ENCODE peak calls at places on chromosomes 16 and 17, in five cellular contexts. One of them, this sample, is unnamed.

GRCh38 chr16:49598386-49599170 is 225.0 kb downstream of the C16orf78 start:
- DNase-seq in NCI-H1417: no peak
- DNase-seq in mesendoderm: no peak
- DNase-seq in non-pigmented ciliary epithelial cell: no peak
- DNase-seq in astrocyte of the spinal cord: no peak
- DNase-seq in this sample: no peak

GRCh38 chr16:78494105-78494504 is 394.7 kb downstream of the WWOX start:
- DNase-seq in mesendoderm: peak
- DNase-seq in astrocyte of the spinal cord: no peak
- DNase-seq in NCI-H1417: no peak
- DNase-seq in non-pigmented ciliary epithelial cell: no peak
- DNase-seq in this sample: no peak

GRCh38 chr17:39461911-39462641 is 790 bp downstream of the CDK12 start:
- DNase-seq in astrocyte of the spinal cord: peak
- DNase-seq in NCI-H1417: no peak
- DNase-seq in mesendoderm: peak
- DNase-seq in non-pigmented ciliary epithelial cell: no peak
- DNase-seq in this sample: peak

GRCh38 chr16:86387461-86388440 is 122.6 kb upstream of the FOXF1 start:
- DNase-seq in NCI-H1417: no peak
- DNase-seq in non-pigmented ciliary epithelial cell: peak
- DNase-seq in astrocyte of the spinal cord: peak
- DNase-seq in mesendoderm: peak
- DNase-seq in this sample: no peak

GRCh38 chr16:85674828-85675227 is 13.9 kb downstream of the GINS2 start:
- DNase-seq in astrocyte of the spinal cord: no peak
- DNase-seq in NCI-H1417: no peak
- DNase-seq in non-pigmented ciliary epithelial cell: no peak
- DNase-seq in mesendoderm: no peak
- DNase-seq in this sample: no peak

GRCh38 chr17:10323812-10324610 is 48.8 kb downstream of the MYH13 start:
- DNase-seq in astrocyte of the spinal cord: no peak
- DNase-seq in mesendoderm: no peak
- DNase-seq in NCI-H1417: no peak
- DNase-seq in non-pigmented ciliary epithelial cell: no peak
- DNase-seq in this sample: no peak

GRCh38 chr16:67349172-67349571 is 22.6 kb downstream of the LRRC36 start:
- DNase-seq in NCI-H1417: peak
- DNase-seq in non-pigmented ciliary epithelial cell: no peak
- DNase-seq in mesendoderm: no peak
- DNase-seq in astrocyte of the spinal cord: peak
- DNase-seq in this sample: no peak

GRCh38 chr17:61072648-61073047 is 327.0 kb upstream of the TBX2 start:
- DNase-seq in non-pigmented ciliary epithelial cell: no peak
- DNase-seq in astrocyte of the spinal cord: no peak
- DNase-seq in mesendoderm: peak
- DNase-seq in NCI-H1417: no peak
- DNase-seq in this sample: no peak

GRCh38 chr17:27415090-27415795 is 41.0 kb upstream of the KSR1 start:
- DNase-seq in non-pigmented ciliary epithelial cell: no peak
- DNase-seq in mesendoderm: no peak
- DNase-seq in NCI-H1417: no peak
- DNase-seq in astrocyte of the spinal cord: no peak
- DNase-seq in this sample: no peak

GRCh38 chr17:4318186-4318585 is 48.3 kb downstream of the UBE2G1 start:
- DNase-seq in NCI-H1417: no peak
- DNase-seq in mesendoderm: peak
- DNase-seq in non-pigmented ciliary epithelial cell: no peak
- DNase-seq in astrocyte of the spinal cord: no peak
- DNase-seq in this sample: peak

GRCh38 chr17:9370464-9370863 is 205.2 kb downstream of the STX8 start:
- DNase-seq in mesendoderm: no peak
- DNase-seq in NCI-H1417: peak
- DNase-seq in astrocyte of the spinal cord: no peak
- DNase-seq in non-pigmented ciliary epithelial cell: peak
- DNase-seq in this sample: no peak

GRCh38 chr17:72205357-72205756 is 84.5 kb downstream of the SOX9 start:
- DNase-seq in mesendoderm: peak
- DNase-seq in NCI-H1417: no peak
- DNase-seq in astrocyte of the spinal cord: no peak
- DNase-seq in non-pigmented ciliary epithelial cell: no peak
- DNase-seq in this sample: no peak

GRCh38 chr17:27649929-27650328 is 18.9 kb downstream of the LGALS9 start:
- DNase-seq in mesendoderm: no peak
- DNase-seq in NCI-H1417: no peak
- DNase-seq in non-pigmented ciliary epithelial cell: no peak
- DNase-seq in astrocyte of the spinal cord: no peak
- DNase-seq in this sample: no peak

GRCh38 chr17:74296548-74296936 is 22.5 kb downstream of the DNAI2 start:
- DNase-seq in non-pigmented ciliary epithelial cell: peak
- DNase-seq in mesendoderm: peak
- DNase-seq in NCI-H1417: peak
- DNase-seq in astrocyte of the spinal cord: peak
- DNase-seq in this sample: peak

GRCh38 chr16:53045554-53046250 is 7.0 kb downstream of the CHD9NB start:
- DNase-seq in NCI-H1417: no peak
- DNase-seq in astrocyte of the spinal cord: no peak
- DNase-seq in mesendoderm: no peak
- DNase-seq in non-pigmented ciliary epithelial cell: no peak
- DNase-seq in this sample: no peak

GRCh38 chr16:49455991-49456745 is 82.6 kb downstream of the C16orf78 start:
- DNase-seq in mesendoderm: no peak
- DNase-seq in NCI-H1417: no peak
- DNase-seq in non-pigmented ciliary epithelial cell: no peak
- DNase-seq in astrocyte of the spinal cord: no peak
- DNase-seq in this sample: no peak

GRCh38 chr17:50170662-50171370 is 5.0 kb downstream of the SGCA start:
- DNase-seq in NCI-H1417: no peak
- DNase-seq in non-pigmented ciliary epithelial cell: no peak
- DNase-seq in mesendoderm: no peak
- DNase-seq in astrocyte of the spinal cord: no peak
- DNase-seq in this sample: no peak

GRCh38 chr16:49011807-49012345 is 269.8 kb downstream of the CBLN1 start:
- DNase-seq in non-pigmented ciliary epithelial cell: no peak
- DNase-seq in NCI-H1417: no peak
- DNase-seq in mesendoderm: peak
- DNase-seq in astrocyte of the spinal cord: no peak
- DNase-seq in this sample: no peak

GRCh38 chr17:42389135-42389417 is 834 bp upstream of the STAT3 start:
- DNase-seq in NCI-H1417: no peak
- DNase-seq in non-pigmented ciliary epithelial cell: no peak
- DNase-seq in mesendoderm: no peak
- DNase-seq in astrocyte of the spinal cord: no peak
- DNase-seq in this sample: no peak

This sample was measured in adrenal gland.